ENCODE peak calls at places on chromosomes 5 and 9, in six cellular contexts. One of them, this sample, is unnamed.

GRCh38 chr9:116175616-116176015 is 22.0 kb downstream of the PAPPA start:
- DNase-seq in lung microvascular endothelial cell: no peak
- DNase-seq in EH: peak
- DNase-seq in DMS53: peak
- DNase-seq in amygdala: no peak
- DNase-seq in lower leg skin: no peak
- DNase-seq in this sample: peak

GRCh38 chr5:124612023-124612422 is 134.4 kb downstream of the ZNF608 start:
- DNase-seq in DMS53: no peak
- DNase-seq in amygdala: no peak
- DNase-seq in lung microvascular endothelial cell: no peak
- DNase-seq in EH: no peak
- DNase-seq in lower leg skin: no peak
- DNase-seq in this sample: no peak

GRCh38 chr5:1523793-1524480 is at the start of gene LPCAT1:
- DNase-seq in lower leg skin: no peak
- DNase-seq in amygdala: no peak
- DNase-seq in lung microvascular endothelial cell: peak
- DNase-seq in DMS53: peak
- DNase-seq in EH: peak
- DNase-seq in this sample: peak

GRCh38 chr5:39175273-39175955 is 43.9 kb downstream of the FYB1 start:
- DNase-seq in lung microvascular endothelial cell: no peak
- DNase-seq in lower leg skin: no peak
- DNase-seq in EH: no peak
- DNase-seq in DMS53: no peak
- DNase-seq in amygdala: no peak
- DNase-seq in this sample: no peak

GRCh38 chr9:112115955-112116354 is 59.1 kb downstream of the SUSD1 start:
- DNase-seq in DMS53: no peak
- DNase-seq in EH: peak
- DNase-seq in lung microvascular endothelial cell: no peak
- DNase-seq in amygdala: no peak
- DNase-seq in lower leg skin: no peak
- DNase-seq in this sample: no peak

GRCh38 chr5:154487541-154487940 is 9.5 kb upstream of the HAND1 start:
- DNase-seq in DMS53: no peak
- DNase-seq in lower leg skin: no peak
- DNase-seq in amygdala: no peak
- DNase-seq in EH: no peak
- DNase-seq in lung microvascular endothelial cell: no peak
- DNase-seq in this sample: no peak

GRCh38 chr9:92746567-92747458 is 17.8 kb downstream of the BICD2 start:
- DNase-seq in amygdala: no peak
- DNase-seq in lower leg skin: no peak
- DNase-seq in DMS53: no peak
- DNase-seq in EH: peak
- DNase-seq in lung microvascular endothelial cell: peak
- DNase-seq in this sample: peak

GRCh38 chr9:70420267-70421019 is 6.0 kb upstream of the KLF9 start:
- DNase-seq in lung microvascular endothelial cell: peak
- DNase-seq in amygdala: no peak
- DNase-seq in DMS53: peak
- DNase-seq in lower leg skin: peak
- DNase-seq in EH: peak
- DNase-seq in this sample: peak

GRCh38 chr9:75083188-75083976 is 4.6 kb downstream of the NMRK1 start:
- DNase-seq in EH: no peak
- DNase-seq in amygdala: no peak
- DNase-seq in lung microvascular endothelial cell: no peak
- DNase-seq in DMS53: no peak
- DNase-seq in lower leg skin: peak
- DNase-seq in this sample: no peak

GRCh38 chr9:88889386-88889785 is 101.9 kb upstream of the S1PR3 start:
- DNase-seq in DMS53: no peak
- DNase-seq in amygdala: no peak
- DNase-seq in EH: peak
- DNase-seq in lung microvascular endothelial cell: no peak
- DNase-seq in lower leg skin: no peak
- DNase-seq in this sample: peak

GRCh38 chr5:132001647-132002561 is 9.6 kb downstream of the ACSL6 start:
- DNase-seq in EH: peak
- DNase-seq in amygdala: no peak
- DNase-seq in lower leg skin: no peak
- DNase-seq in lung microvascular endothelial cell: peak
- DNase-seq in DMS53: peak
- DNase-seq in this sample: peak